ENCODE peak calls at places on chromosomes 12 and 14, in eight cellular contexts. Y is H9, Q is HCT116, O is pancreas, H is heart left ventricle, T is ascending aorta, I is left lung, D is psoas muscle. F is an unnamed sample.

GRCh38 chr12:100234166-100234565 is 32.7 kb downstream of the DEPDC4 start:
- DNase-seq in Y (no peak), Q (no peak), O (no peak), H (peak; percentile 29), T (no peak), I (no peak), D (no peak), F (no peak)

GRCh38 chr14:21496453-21496852 is 14.7 kb downstream of the METTL3 start:
- DNase-seq in Y (no peak), Q (no peak), O (no peak), H (no peak), T (no peak), I (no peak), D (no peak), F (no peak)

GRCh38 chr14:93318927-93319326 is 13.9 kb downstream of the BTBD7 start:
- DNase-seq in Y (no peak), Q (no peak), O (no peak), H (no peak), T (no peak), I (no peak), D (no peak), F (no peak)

GRCh38 chr12:116318738-116319050 is 41.2 kb upstream of the MED13L start:
- DNase-seq in Y (no peak), Q (no peak), O (no peak), H (no peak), T (peak; percentile 67), I (no peak), D (no peak), F (no peak)

GRCh38 chr12:39236994-39237393 is 205.9 kb downstream of the KIF21A start:
- DNase-seq in Y (no peak), Q (no peak), O (no peak), H (no peak), T (no peak), I (no peak), D (no peak), F (no peak)

GRCh38 chr14:91158091-91158790 is 44.4 kb downstream of the DGLUCY start:
- DNase-seq in Y (no peak), Q (no peak), O (no peak), H (no peak), T (no peak), I (peak; percentile 50), D (peak; percentile 92), F (peak; percentile 59)

GRCh38 chr12:52760623-52761022 is 16.5 kb downstream of the KRT76 start:
- DNase-seq in Y (no peak), Q (no peak), O (no peak), H (no peak), T (no peak), I (no peak), D (no peak), F (no peak)

GRCh38 chr12:41361791-41362190 is 173.7 kb downstream of the PDZRN4 start:
- DNase-seq in Y (no peak), Q (no peak), O (no peak), H (no peak), T (no peak), I (no peak), D (no peak), F (no peak)

GRCh38 chr14:68806526-68807147 is 13.8 kb upstream of the ZFP36L1 start:
- DNase-seq in Y (no peak), Q (no peak), O (no peak), H (no peak), T (peak; percentile 63), I (peak; percentile 44), D (no peak), F (no peak)

GRCh38 chr12:7486512-7486911 is 17.1 kb downstream of the CD163 start:
- DNase-seq in Y (no peak), Q (no peak), O (no peak), H (no peak), T (no peak), I (no peak), D (no peak), F (no peak)

GRCh38 chr12:88472775-88473174 is 107.5 kb downstream of the KITLG start:
- DNase-seq in Y (no peak), Q (peak; percentile 47), O (no peak), H (no peak), T (no peak), I (no peak), D (no peak), F (no peak)

GRCh38 chr14:99189201-99189801 is 82.7 kb downstream of the BCL11B start:
- DNase-seq in Y (no peak), Q (no peak), O (no peak), H (no peak), T (no peak), I (no peak), D (no peak), F (no peak)

GRCh38 chr14:99187858-99188257 is 84.1 kb downstream of the BCL11B start:
- DNase-seq in Y (no peak), Q (no peak), O (no peak), H (no peak), T (no peak), I (no peak), D (no peak), F (no peak)

GRCh38 chr14:99190696-99191662 is 81.0 kb downstream of the BCL11B start:
- DNase-seq in Y (no peak), Q (no peak), O (no peak), H (no peak), T (no peak), I (no peak), D (no peak), F (no peak)

GRCh38 chr14:99186956-99187690 is 84.9 kb downstream of the BCL11B start:
- DNase-seq in Y (no peak), Q (no peak), O (no peak), H (no peak), T (no peak), I (no peak), D (no peak), F (no peak)

GRCh38 chr14:99188721-99189120 is 83.3 kb downstream of the BCL11B start:
- DNase-seq in Y (peak; percentile 77), Q (no peak), O (no peak), H (no peak), T (no peak), I (no peak), D (no peak), F (no peak)
- TF ChIP-seq CTCF in Y (peak; percentile 77), Q (no peak), O (no peak), H (no peak), T (no peak), I (no peak), D (peak; percentile 28), F (no peak)

GRCh38 chr12:26940820-26941219 is 2.5 kb downstream of the FGFR1OP2 start:
- DNase-seq in Y (no peak), Q (no peak), O (no peak), H (no peak), T (no peak), I (no peak), D (no peak), F (no peak)
- H3K27ac ChIP-seq in Y (no peak overlapping the region), Q (no peak overlapping the region), O (no peak overlapping the region), H (peak overlapping the region; percentile 1), T (no peak overlapping the region), I (no peak overlapping the region), D (no peak overlapping the region), F (peak overlapping the region; percentile 7)

DNA sequence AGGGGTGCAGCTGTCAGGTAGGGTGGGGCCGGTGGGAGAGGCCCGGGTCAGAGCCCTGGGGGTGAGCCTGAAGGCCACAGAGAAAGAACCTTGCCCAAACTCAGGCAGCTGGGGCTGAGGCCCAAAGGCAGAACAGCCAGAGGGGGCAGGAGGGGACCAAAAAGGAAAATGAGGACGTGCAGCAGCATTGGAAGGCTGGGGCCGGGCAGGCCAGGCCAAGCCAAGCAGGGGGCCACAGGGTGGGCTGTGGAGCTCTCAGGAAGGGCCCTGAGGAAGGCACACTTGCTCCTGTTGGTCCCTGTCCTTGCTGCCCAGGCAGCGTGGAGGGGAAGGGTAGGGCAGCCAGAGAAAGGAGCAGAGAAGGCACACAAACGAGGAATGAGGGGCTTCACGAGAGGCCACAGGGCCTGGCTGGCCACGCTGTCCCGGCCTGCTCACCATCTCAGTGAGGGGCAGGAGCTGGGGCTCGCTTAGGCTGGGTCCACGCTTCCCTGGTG is 10.5 kb downstream of the MMP14 start:
- DNase-seq in Y (no peak), Q (no peak), O (no peak), H (no peak), T (no peak), I (no peak), D (no peak), F (no peak)
- H3K4me1 ChIP-seq in Y (peaks cover 2% of the 10 kb centered on the region), Q (no peaks in the 10 kb centered on the region), O (peaks cover 10% of the 10 kb centered on the region), H (peaks cover 52% of the 10 kb centered on the region), T (peaks cover 58% of the 10 kb centered on the region), I (peaks cover 61% of the 10 kb centered on the region), D (peaks cover 40% of the 10 kb centered on the region), F (peaks cover 66% of the 10 kb centered on the region)

DNA sequence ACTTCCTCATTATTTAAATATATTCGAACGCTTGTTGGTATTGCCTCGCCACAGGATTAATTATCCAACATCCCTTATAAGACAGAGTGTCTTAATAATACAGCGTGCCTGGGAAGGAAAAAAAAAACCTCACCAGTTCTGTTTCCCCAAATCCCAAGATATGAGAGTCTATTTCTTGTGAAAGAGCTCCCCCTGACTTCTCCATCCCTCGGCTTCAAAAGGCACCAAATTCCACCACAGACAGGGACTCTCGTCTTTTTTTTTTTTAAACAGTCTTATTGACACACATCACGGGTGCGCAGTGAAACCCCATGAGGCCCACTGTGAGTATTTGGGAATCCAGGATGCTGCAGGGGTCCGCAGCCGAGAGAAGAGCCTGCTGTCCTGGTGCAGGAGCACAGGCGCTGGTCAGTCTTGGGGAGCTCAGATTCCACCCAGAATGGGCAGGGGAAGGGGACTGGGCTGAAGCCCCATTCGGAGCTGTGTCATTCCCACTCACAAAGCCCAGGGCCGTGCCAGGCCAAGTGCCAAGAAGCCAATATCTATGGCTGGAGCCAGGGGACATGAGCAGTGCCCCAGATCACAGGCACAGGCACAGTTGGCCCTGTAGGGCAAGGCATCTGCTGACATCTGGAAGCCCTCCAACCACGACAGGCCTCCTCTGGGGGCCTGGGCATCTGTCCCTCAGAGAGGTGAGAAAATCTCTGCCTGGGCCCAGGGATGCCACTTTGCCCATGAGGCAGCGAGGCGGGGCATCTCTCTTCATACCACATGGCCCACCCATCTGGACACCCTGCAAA is 71.9 kb downstream of the BCL11B start:
- DNase-seq in Y (no peak), Q (no peak), O (no peak), H (peak; percentile 16), T (no peak), I (no peak), D (peak; percentile 63), F (peak; percentile 53)
- TF ChIP-seq CTCF in Y (no peak), Q (no peak), O (no peak), H (no peak), T (no peak), I (no peak), D (no peak), F (peak; percentile 9)

GRCh38 chr14:102207831-102208365 is 68.2 kb downstream of the WDR20 start:
- DNase-seq in Y (no peak), Q (no peak), O (no peak), H (no peak), T (peak; percentile 53), I (no peak), D (no peak), F (no peak)
- H3K27ac ChIP-seq in Y (no peak overlapping the region), Q (no peak overlapping the region), O (no peak overlapping the region), H (no peak overlapping the region), T (no peak overlapping the region), I (no peak overlapping the region), D (no peak overlapping the region), F (no peak overlapping the region)

GRCh38 chr12:107783406-107784376 is 9.2 kb downstream of the ASCL4 start:
- DNase-seq in Y (no peak), Q (no peak), O (no peak), H (no peak), T (no peak), I (no peak), D (no peak), F (no peak)
- H3K4me1 ChIP-seq in Y (no peaks in the 10 kb centered on the region), Q (no peaks in the 10 kb centered on the region), O (no peaks in the 10 kb centered on the region), H (no peaks in the 10 kb centered on the region), T (no peaks in the 10 kb centered on the region), I (peaks cover 10% of the 10 kb centered on the region), D (no peaks in the 10 kb centered on the region), F (no peaks in the 10 kb centered on the region)

GRCh38 chr12:62934799-62935674 is at the start of gene PPM1H:
- DNase-seq in Y (peak; percentile 99), Q (peak; percentile 68), O (peak; percentile 91), H (peak; percentile 79), T (peak; percentile 69), I (peak; percentile 89), D (peak; percentile 83), F (peak; percentile 76)
- TF ChIP-seq CTCF in Y (peak; percentile 92), Q (peak; percentile 69), O (peak; percentile 78), H (peak; percentile 46), T (peak; percentile 19), I (peak; percentile 57), D (peak; percentile 37), F (peak; percentile 73)